ENCODE peak calls at places on chromosomes 3 and 15, in seven cellular contexts. E, H, J, L, Z, N and X are unnamed samples.

GRCh38 chr15:42329992-42330391 is 29.3 kb upstream of the CAPN3 start:
- DNase-seq in J (no peak), N (no peak), E (no peak), L (no peak), H (no peak), Z (no peak), X (no peak)

GRCh38 chr15:71080166-71080565 is 35.1 kb upstream of the THSD4 start:
- DNase-seq in Z (no peak), L (no peak), N (no peak), E (no peak), J (no peak), H (no peak), X (no peak)

GRCh38 chr3:129182390-129183180 is 1.1 kb downstream of the CNBP start:
- DNase-seq in H (no peak), Z (no peak), N (no peak), J (no peak), L (no peak), E (no peak), X (no peak)

GRCh38 chr3:14126017-14126902 is 1.4 kb downstream of the TMEM43 start:
- DNase-seq in L (no peak), N (no peak), E (no peak), Z (no peak), H (no peak), J (no peak), X (no peak)

GRCh38 chr3:89098964-89099585 is 8.3 kb upstream of the EPHA3 start:
- DNase-seq in E (peak), H (no peak), J (peak), L (no peak), N (peak), Z (peak), X (peak)

GRCh38 chr3:8987673-8988655 is 24.7 kb upstream of the RAD18 start:
- DNase-seq in E (peak), H (peak), Z (peak), L (peak), J (peak), N (peak), X (peak)

GRCh38 chr3:110859340-110859739 is 212.3 kb upstream of the NECTIN3 start:
- DNase-seq in E (no peak), H (no peak), L (no peak), Z (no peak), N (no peak), J (peak), X (no peak)

GRCh38 chr3:76367281-76367680 is 581.9 kb upstream of the ZNF717 start:
- DNase-seq in E (no peak), L (no peak), Z (no peak), H (no peak), N (no peak), J (no peak), X (no peak)

GRCh38 chr15:85840079-85840801 is 45.5 kb upstream of the KLHL25 start:
- DNase-seq in Z (peak), H (peak), J (peak), N (peak), L (peak), E (peak), X (peak)

GRCh38 chr3:191982481-191982880 is 521.5 kb downstream of the PYDC2 start:
- DNase-seq in J (no peak), Z (no peak), H (no peak), N (no peak), E (no peak), L (no peak), X (no peak)

GRCh38 chr3:135083179-135083578 is 288.1 kb downstream of the EPHB1 start:
- DNase-seq in J (no peak), E (no peak), L (no peak), H (no peak), N (no peak), Z (no peak), X (no peak)

GRCh38 chr3:183306798-183307671 is 54.0 kb downstream of the B3GNT5 start:
- DNase-seq in E (peak), H (peak), J (no peak), N (no peak), Z (no peak), L (no peak), X (no peak)

GRCh38 chr15:85689729-85690128 is 105.0 kb downstream of the KLHL25 start:
- DNase-seq in N (no peak), H (no peak), L (no peak), E (peak), J (no peak), Z (peak), X (no peak)

GRCh38 chr15:85730001-85730820 is 64.5 kb downstream of the KLHL25 start:
- DNase-seq in L (no peak), H (peak), J (peak), Z (peak), N (peak), E (peak), X (peak)

GRCh38 chr3:60609446-60609845 is 641.8 kb downstream of the FHIT start:
- DNase-seq in E (no peak), L (no peak), Z (no peak), J (no peak), H (no peak), N (no peak), X (no peak)

GRCh38 chr15:99961011-99961441 is 227.8 kb upstream of the LYSMD4 start:
- DNase-seq in L (no peak), E (no peak), H (peak), Z (no peak), N (no peak), J (no peak), X (no peak)

GRCh38 chr3:30970183-30970582 is 75.7 kb upstream of the GADL1 start:
- DNase-seq in E (no peak), H (no peak), Z (no peak), J (no peak), L (no peak), N (peak), X (no peak)

GRCh38 chr15:82047493-82048446 is 2.0 kb upstream of the MEX3B start:
- DNase-seq in N (no peak), Z (no peak), J (no peak), H (no peak), L (no peak), E (no peak), X (no peak)

GRCh38 chr3:129040039-129040336 is 20.6 kb upstream of the GP9 start:
- DNase-seq in Z (no peak), L (no peak), H (no peak), J (no peak), E (no peak), N (no peak), X (no peak)

GRCh38 chr15:49101536-49101935 is 53.9 kb downstream of the COPS2 start:
- DNase-seq in J (no peak), Z (no peak), L (no peak), H (no peak), N (no peak), E (no peak), X (no peak)

GRCh38 chr3:23954144-23954543 is 9.1 kb downstream of the NR1D2 start:
- DNase-seq in E (no peak), N (no peak), L (no peak), H (no peak), J (no peak), Z (no peak), X (no peak)

GRCh38 chr3:156681003-156681402 is 6.6 kb downstream of the TIPARP start:
- DNase-seq in E (peak), N (no peak), H (no peak), L (no peak), J (no peak), Z (no peak), X (peak)

GRCh38 chr15:60389261-60390077 is 8.3 kb downstream of the ANXA2 start:
- DNase-seq in E (no peak), L (no peak), J (no peak), N (no peak), Z (no peak), H (no peak), X (no peak)

GRCh38 chr3:113773381-113773780 is 26.5 kb downstream of the ATP6V1A start:
- DNase-seq in E (no peak), J (no peak), H (no peak), Z (no peak), N (no peak), L (no peak), X (no peak)

GRCh38 chr3:82055792-82056191 is 294.3 kb upstream of the GBE1 start:
- DNase-seq in H (no peak), L (no peak), N (peak), J (no peak), E (no peak), Z (no peak), X (peak)

GRCh38 chr15:36757189-36757814 is 177.9 kb downstream of the CDIN1 start:
- DNase-seq in J (no peak), N (peak), Z (no peak), L (no peak), E (no peak), H (peak), X (no peak)